ENCODE peak calls at places on chromosome 10, in five cellular contexts. Z is MV-4-11, J is AG10803, O is left ventricle myocardium inferior, P is Ammon's horn. E is an unnamed sample.

GRCh38 chr10:89648074-89648473 is 3.0 kb upstream of the PANK1 start:
- DNase-seq in O (peak; percentile 27), P (no peak), Z (no peak), J (no peak), E (no peak)

GRCh38 chr10:80357000-80357803 is 621 bp downstream of the DYDC2 start:
- DNase-seq in P (peak; percentile 5), O (no peak), J (no peak), Z (no peak), E (no peak)

GRCh38 chr10:86038371-86038770 is 328.2 kb downstream of the GRID1 start:
- DNase-seq in Z (no peak), O (no peak), J (no peak), P (no peak), E (no peak)

GRCh38 chr10:99859585-99859984 is 77.1 kb downstream of the ABCC2 start:
- DNase-seq in O (no peak), P (no peak), Z (no peak), J (no peak), E (no peak)

GRCh38 chr10:86918022-86918471 is 39.4 kb downstream of the MMRN2 start:
- DNase-seq in P (no peak), J (no peak), O (no peak), Z (no peak), E (no peak)

GRCh38 chr10:64731016-64731415 is 1209.8 kb downstream of the REEP3 start:
- DNase-seq in J (no peak), Z (no peak), O (no peak), P (no peak), E (no peak)

GRCh38 chr10:103493911-103494877 is 689 bp downstream of the NEURL1 start:
- DNase-seq in O (no peak), P (no peak), Z (no peak), J (no peak), E (no peak)

GRCh38 chr10:83617692-83618325 is 521.5 kb upstream of the GHITM start:
- DNase-seq in Z (no peak), J (no peak), O (no peak), P (no peak), E (no peak)

GRCh38 chr10:29946953-29947700 is 112.3 kb downstream of the JCAD start:
- DNase-seq in P (no peak), J (peak; percentile 89), Z (no peak), O (peak; percentile 22), E (no peak)

E was measured in NCI-H2107.